ENCODE peak calls at places on chromosome 14, in eight cellular contexts. One of them, this sample, is unnamed. For H3K9me3, the result is how much of the 10 kb centered on the place peaks cover.

GRCh38 chr14:70425349-70425748 is 8.5 kb upstream of the SYNJ2BP start:
- DNase-seq in pancreas: no peak
- DNase-seq in heart right ventricle: no peak
- DNase-seq in A549: no peak
- DNase-seq in CD4-positive, alpha-beta T cell: no peak
- DNase-seq in thoracic aorta: no peak
- DNase-seq in lower lobe of right lung: no peak
- DNase-seq in ovary: no peak
- DNase-seq in this sample: no peak

GRCh38 chr14:58637040-58637390 is 747 bp upstream of the DACT1 start:
- DNase-seq in lower lobe of right lung: no peak
- DNase-seq in heart right ventricle: peak
- DNase-seq in CD4-positive, alpha-beta T cell: no peak
- DNase-seq in thoracic aorta: peak
- DNase-seq in pancreas: no peak
- DNase-seq in A549: peak
- DNase-seq in ovary: peak
- DNase-seq in this sample: peak

GRCh38 chr14:44963775-44964380 is 1.9 kb downstream of the TOGARAM1 start:
- DNase-seq in A549: peak
- DNase-seq in ovary: no peak
- DNase-seq in CD4-positive, alpha-beta T cell: no peak
- DNase-seq in lower lobe of right lung: no peak
- DNase-seq in pancreas: no peak
- DNase-seq in thoracic aorta: no peak
- DNase-seq in heart right ventricle: peak
- DNase-seq in this sample: no peak

GRCh38 chr14:62017651-62018230 is 255.5 kb downstream of the SNAPC1 start:
- DNase-seq in heart right ventricle: no peak
- DNase-seq in CD4-positive, alpha-beta T cell: no peak
- DNase-seq in ovary: no peak
- DNase-seq in thoracic aorta: no peak
- DNase-seq in lower lobe of right lung: no peak
- DNase-seq in A549: no peak
- DNase-seq in pancreas: no peak
- DNase-seq in this sample: no peak

GRCh38 chr14:91325211-91325610 is 80.7 kb upstream of the GPR68 start:
- DNase-seq in pancreas: no peak
- DNase-seq in heart right ventricle: no peak
- DNase-seq in A549: no peak
- DNase-seq in lower lobe of right lung: no peak
- DNase-seq in CD4-positive, alpha-beta T cell: no peak
- DNase-seq in ovary: no peak
- DNase-seq in thoracic aorta: no peak
- DNase-seq in this sample: no peak

GRCh38 chr14:101820283-101820798 is 58.8 kb downstream of the PPP2R5C start:
- DNase-seq in ovary: no peak
- DNase-seq in lower lobe of right lung: no peak
- DNase-seq in heart right ventricle: no peak
- DNase-seq in thoracic aorta: no peak
- DNase-seq in pancreas: no peak
- DNase-seq in A549: no peak
- DNase-seq in CD4-positive, alpha-beta T cell: no peak
- DNase-seq in this sample: no peak

GRCh38 chr14:77880056-77880455 is 80.1 kb downstream of the ADCK1 start:
- DNase-seq in pancreas: no peak
- DNase-seq in thoracic aorta: no peak
- DNase-seq in lower lobe of right lung: no peak
- DNase-seq in heart right ventricle: no peak
- DNase-seq in A549: no peak
- DNase-seq in CD4-positive, alpha-beta T cell: no peak
- DNase-seq in ovary: no peak
- DNase-seq in this sample: no peak

GRCh38 chr14:24351517-24351916 is 11.7 kb upstream of the RIPK3 start:
- DNase-seq in lower lobe of right lung: no peak
- DNase-seq in heart right ventricle: no peak
- DNase-seq in CD4-positive, alpha-beta T cell: no peak
- DNase-seq in ovary: no peak
- DNase-seq in thoracic aorta: no peak
- DNase-seq in A549: no peak
- DNase-seq in pancreas: no peak
- DNase-seq in this sample: no peak

GRCh38 chr14:95041477-95042020 is 115.8 kb downstream of the DICER1 start:
- DNase-seq in CD4-positive, alpha-beta T cell: no peak
- DNase-seq in A549: no peak
- DNase-seq in lower lobe of right lung: no peak
- DNase-seq in heart right ventricle: no peak
- DNase-seq in thoracic aorta: no peak
- DNase-seq in pancreas: no peak
- DNase-seq in ovary: no peak
- DNase-seq in this sample: no peak

GRCh38 chr14:67998804-67999203 is 179.2 kb downstream of the RAD51B start:
- DNase-seq in A549: no peak
- DNase-seq in heart right ventricle: no peak
- DNase-seq in thoracic aorta: no peak
- DNase-seq in pancreas: no peak
- DNase-seq in CD4-positive, alpha-beta T cell: no peak
- DNase-seq in lower lobe of right lung: no peak
- DNase-seq in ovary: no peak
- DNase-seq in this sample: no peak
- H3K27ac ChIP-seq in A549: peak
- H3K27ac ChIP-seq in heart right ventricle: no peak
- H3K27ac ChIP-seq in thoracic aorta: no peak
- H3K27ac ChIP-seq in pancreas: no peak
- H3K27ac ChIP-seq in CD4-positive, alpha-beta T cell: no peak
- H3K27ac ChIP-seq in lower lobe of right lung: no peak
- H3K27ac ChIP-seq in ovary: no peak
- H3K27ac ChIP-seq in this sample: no peak

GRCh38 chr14:46582826-46583225 is 68.8 kb downstream of the RPL10L start:
- DNase-seq in thoracic aorta: no peak
- DNase-seq in lower lobe of right lung: no peak
- DNase-seq in A549: no peak
- DNase-seq in ovary: no peak
- DNase-seq in CD4-positive, alpha-beta T cell: no peak
- DNase-seq in pancreas: no peak
- DNase-seq in heart right ventricle: no peak
- DNase-seq in this sample: no peak

DNA sequence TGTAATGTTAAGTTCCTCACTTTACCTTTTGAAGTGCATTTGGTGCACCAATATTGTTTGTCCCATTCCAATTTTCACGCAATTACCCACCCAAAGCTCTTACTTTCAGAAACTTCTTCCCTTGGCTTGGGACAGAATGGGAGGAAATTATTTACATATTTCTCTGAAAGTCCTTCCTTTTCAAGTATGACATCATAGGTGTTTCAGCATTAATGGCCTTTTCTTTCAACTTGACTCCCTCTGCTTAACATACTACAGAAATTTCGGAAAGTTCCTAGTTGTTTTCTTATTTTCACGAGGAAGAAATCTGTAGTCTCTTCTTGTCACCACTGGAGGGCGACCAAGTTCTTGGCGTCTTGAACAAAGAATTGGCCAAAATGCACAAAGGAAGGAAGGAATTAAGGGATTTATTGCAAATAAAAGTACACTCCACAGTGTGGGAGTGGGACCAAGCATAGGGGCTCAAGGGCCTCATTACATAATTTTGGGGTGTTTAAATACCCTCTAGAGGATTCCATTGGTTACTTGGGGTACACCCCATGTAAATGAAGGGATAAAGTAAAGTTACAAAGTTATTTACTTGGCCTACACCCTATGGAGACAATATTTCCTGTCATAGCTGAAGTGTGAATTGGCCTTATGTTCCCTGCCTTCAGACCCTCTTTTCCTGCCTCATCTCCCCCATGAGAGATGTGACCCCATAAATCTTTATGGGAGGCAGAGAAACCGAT is 70.5 kb downstream of the RPL10L start:
- DNase-seq in CD4-positive, alpha-beta T cell: no peak
- DNase-seq in lower lobe of right lung: no peak
- DNase-seq in ovary: no peak
- DNase-seq in pancreas: no peak
- DNase-seq in heart right ventricle: no peak
- DNase-seq in thoracic aorta: no peak
- DNase-seq in A549: peak
- DNase-seq in this sample: no peak
- H3K9me3 ChIP-seq in CD4-positive, alpha-beta T cell: under half
- H3K9me3 ChIP-seq in lower lobe of right lung: under half
- H3K9me3 ChIP-seq in ovary: under half
- H3K9me3 ChIP-seq in pancreas: under half
- H3K9me3 ChIP-seq in heart right ventricle: under half
- H3K9me3 ChIP-seq in thoracic aorta: under half
- H3K9me3 ChIP-seq in A549: under half
- H3K9me3 ChIP-seq in this sample: under half

DNA sequence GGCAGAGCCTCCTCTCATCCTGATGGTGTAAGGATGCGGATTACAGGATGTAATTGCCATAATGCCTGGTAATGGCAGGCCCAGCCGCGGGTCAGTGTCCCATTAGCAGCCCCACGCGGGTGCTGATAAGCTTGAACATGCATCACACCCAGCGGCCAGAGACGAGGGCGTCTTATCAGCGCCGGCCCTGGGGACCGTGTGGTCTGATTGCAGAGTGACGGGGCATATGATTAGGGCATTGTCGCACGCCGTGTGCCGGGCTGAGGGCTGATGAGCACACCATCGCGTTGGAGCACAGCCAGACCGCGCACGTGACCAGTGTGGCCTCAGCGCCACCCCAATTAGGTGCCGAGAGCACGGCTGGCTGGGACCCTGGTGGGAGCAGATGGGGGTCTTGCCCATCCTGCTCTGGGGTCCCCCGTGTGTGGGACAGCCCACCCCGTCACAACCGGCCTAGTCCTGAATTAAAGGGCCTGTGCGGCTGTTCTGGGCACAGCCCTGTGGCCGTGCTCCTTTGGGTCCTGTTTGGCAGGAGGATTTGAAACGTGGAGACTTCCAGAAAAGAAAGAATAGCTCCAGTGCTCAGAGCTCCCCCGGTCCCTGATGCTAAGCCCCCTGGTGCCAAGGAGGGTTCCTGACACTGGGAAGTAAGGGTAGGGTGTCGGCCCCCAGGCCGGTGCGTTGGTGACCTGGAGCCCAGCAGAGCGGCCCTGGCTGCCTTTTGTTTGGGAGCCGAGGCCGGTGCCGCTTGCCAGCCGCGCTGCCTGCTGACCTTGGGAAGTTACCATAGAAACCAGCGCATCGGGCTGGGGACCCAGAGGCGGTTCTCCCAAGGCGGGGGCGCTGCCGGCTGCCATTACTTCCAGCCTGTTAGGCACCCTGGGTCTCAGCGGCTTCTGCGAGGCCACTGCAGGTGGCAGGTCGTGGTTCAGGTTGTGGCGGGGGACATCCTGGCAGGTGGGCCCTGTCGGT is 20.7 kb downstream of the KIF26A start:
- DNase-seq in A549: no peak
- DNase-seq in pancreas: no peak
- DNase-seq in ovary: peak
- DNase-seq in heart right ventricle: peak
- DNase-seq in lower lobe of right lung: no peak
- DNase-seq in CD4-positive, alpha-beta T cell: no peak
- DNase-seq in thoracic aorta: no peak
- DNase-seq in this sample: no peak
- H3K27ac ChIP-seq in A549: no peak
- H3K27ac ChIP-seq in pancreas: no peak
- H3K27ac ChIP-seq in ovary: peak
- H3K27ac ChIP-seq in heart right ventricle: no peak
- H3K27ac ChIP-seq in lower lobe of right lung: no peak
- H3K27ac ChIP-seq in CD4-positive, alpha-beta T cell: no peak
- H3K27ac ChIP-seq in thoracic aorta: no peak
- H3K27ac ChIP-seq in this sample: no peak

DNA sequence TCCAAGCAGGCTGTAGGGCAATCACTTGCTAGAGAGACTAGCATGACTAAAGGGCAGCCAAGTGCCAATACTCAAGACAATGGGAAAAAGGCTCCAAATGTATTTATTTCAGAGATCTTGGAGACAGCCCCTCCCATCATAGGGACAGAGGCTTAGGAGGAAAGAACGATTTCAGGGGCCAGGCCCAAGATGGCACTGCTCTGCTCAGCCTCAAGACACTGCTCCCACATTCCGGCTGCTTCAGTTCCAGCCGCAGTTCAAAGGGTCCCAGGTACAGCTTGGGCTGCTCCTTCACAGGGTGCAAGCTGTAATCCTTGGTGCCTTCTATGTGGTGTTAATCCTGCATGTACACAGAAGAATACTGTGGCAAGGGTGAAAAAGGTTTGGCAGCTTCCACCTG is 19.4 kb upstream of the OR4K5 start:
- DNase-seq in thoracic aorta: no peak
- DNase-seq in pancreas: no peak
- DNase-seq in A549: no peak
- DNase-seq in CD4-positive, alpha-beta T cell: no peak
- DNase-seq in ovary: no peak
- DNase-seq in heart right ventricle: no peak
- DNase-seq in lower lobe of right lung: no peak
- DNase-seq in this sample: no peak
- H3K9me3 ChIP-seq in thoracic aorta: under half
- H3K9me3 ChIP-seq in pancreas: under half
- H3K9me3 ChIP-seq in A549: under half
- H3K9me3 ChIP-seq in CD4-positive, alpha-beta T cell: under half
- H3K9me3 ChIP-seq in ovary: under half
- H3K9me3 ChIP-seq in heart right ventricle: under half
- H3K9me3 ChIP-seq in lower lobe of right lung: under half
- H3K9me3 ChIP-seq in this sample: under half

GRCh38 chr14:68144051-68144681 is 324.6 kb downstream of the RAD51B start:
- DNase-seq in lower lobe of right lung: no peak
- DNase-seq in heart right ventricle: peak
- DNase-seq in pancreas: no peak
- DNase-seq in thoracic aorta: no peak
- DNase-seq in A549: peak
- DNase-seq in ovary: peak
- DNase-seq in CD4-positive, alpha-beta T cell: no peak
- DNase-seq in this sample: no peak
- H3K27ac ChIP-seq in lower lobe of right lung: peak
- H3K27ac ChIP-seq in heart right ventricle: peak
- H3K27ac ChIP-seq in pancreas: peak
- H3K27ac ChIP-seq in thoracic aorta: peak
- H3K27ac ChIP-seq in A549: peak
- H3K27ac ChIP-seq in ovary: peak
- H3K27ac ChIP-seq in CD4-positive, alpha-beta T cell: no peak
- H3K27ac ChIP-seq in this sample: no peak

DNA sequence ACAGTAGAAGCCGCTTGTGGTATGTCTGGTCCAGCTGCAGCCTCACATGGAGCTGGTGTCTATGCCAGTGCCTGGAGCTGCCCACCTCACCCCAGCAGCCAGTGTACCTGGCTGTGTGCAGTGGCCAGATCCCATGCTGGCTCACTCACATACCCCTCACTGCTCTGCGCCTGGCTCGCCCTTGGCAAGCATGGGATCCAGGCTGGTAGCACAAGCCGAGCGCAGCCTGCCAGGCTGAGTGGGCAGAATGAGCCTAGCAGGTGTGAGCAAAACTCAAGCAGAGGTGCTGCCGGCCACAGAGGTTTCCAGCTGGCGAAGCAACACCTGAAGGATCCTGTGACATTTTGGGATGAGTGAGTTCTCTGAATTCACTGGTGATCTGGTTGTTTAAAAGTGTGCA is 5.0 kb upstream of the BTBD7 start:
- DNase-seq in A549: no peak
- DNase-seq in ovary: no peak
- DNase-seq in thoracic aorta: no peak
- DNase-seq in CD4-positive, alpha-beta T cell: no peak
- DNase-seq in heart right ventricle: no peak
- DNase-seq in pancreas: no peak
- DNase-seq in lower lobe of right lung: no peak
- DNase-seq in this sample: no peak
- H3K9me3 ChIP-seq in A549: under half
- H3K9me3 ChIP-seq in ovary: under half
- H3K9me3 ChIP-seq in thoracic aorta: under half
- H3K9me3 ChIP-seq in CD4-positive, alpha-beta T cell: under half
- H3K9me3 ChIP-seq in heart right ventricle: under half
- H3K9me3 ChIP-seq in pancreas: under half
- H3K9me3 ChIP-seq in lower lobe of right lung: under half
- H3K9me3 ChIP-seq in this sample: under half

This sample was measured in AG04450.